ENCODE peak calls at places on chromosomes 7 and 10, in seven cellular contexts. C is A549, F is tibial nerve, K is NB4, H is ascending aorta, B is dorsolateral prefrontal cortex, T is fibroblast of villous mesenchyme. N is an unnamed sample.

GRCh38 chr7:1458676-1459511 is at the start of gene MICALL2:
- DNase-seq in C (peak), F (peak), K (peak), H (peak), B (peak), T (peak), N (no peak)

GRCh38 chr7:35596061-35596460 is 98.9 kb downstream of the HERPUD2 start:
- DNase-seq in C (no peak), F (no peak), K (peak), H (no peak), B (no peak), T (peak), N (no peak)

GRCh38 chr7:116446179-116446855 is 53.2 kb upstream of the CAV2 start:
- DNase-seq in C (no peak), F (no peak), K (no peak), H (no peak), B (no peak), T (peak), N (no peak)

GRCh38 chr7:5462216-5462615 is 38.6 kb upstream of the TNRC18 start:
- DNase-seq in C (no peak), F (no peak), K (no peak), H (no peak), B (no peak), T (no peak), N (no peak)

GRCh38 chr10:102434251-102434913 is 2.0 kb upstream of the CUEDC2 start:
- DNase-seq in C (no peak), F (no peak), K (peak), H (no peak), B (no peak), T (peak), N (no peak)

GRCh38 chr7:44182827-44183226 is 6.4 kb downstream of the GCK start:
- DNase-seq in C (peak), F (no peak), K (no peak), H (no peak), B (no peak), T (no peak), N (no peak)

GRCh38 chr7:151062111-151062398 is 2.7 kb downstream of the SLC4A2 start:
- DNase-seq in C (no peak), F (no peak), K (no peak), H (no peak), B (no peak), T (no peak), N (no peak)

GRCh38 chr10:33238643-33239042 is 95.8 kb downstream of the NRP1 start:
- DNase-seq in C (peak), F (no peak), K (no peak), H (no peak), B (no peak), T (peak), N (no peak)

GRCh38 chr7:39921505-39922250 is 28.4 kb upstream of the CDK13 start:
- DNase-seq in C (no peak), F (no peak), K (no peak), H (no peak), B (no peak), T (no peak), N (no peak)

GRCh38 chr7:73830872-73831655 is at the start of gene CLDN4:
- DNase-seq in C (no peak), F (no peak), K (no peak), H (no peak), B (no peak), T (no peak), N (no peak)

GRCh38 chr7:97130417-97131139 is 13.1 kb downstream of the SDHAF3 start:
- DNase-seq in C (no peak), F (no peak), K (no peak), H (no peak), B (no peak), T (no peak), N (no peak)

GRCh38 chr10:60704480-60704879 is 73.8 kb upstream of the CDK1 start:
- DNase-seq in C (peak), F (no peak), K (no peak), H (no peak), B (no peak), T (peak), N (no peak)

GRCh38 chr7:157584420-157584819 is 247.6 kb downstream of the DNAJB6 start:
- DNase-seq in C (no peak), F (no peak), K (no peak), H (no peak), B (no peak), T (no peak), N (no peak)
- H3K4me3 ChIP-seq in C (no peak), F (no peak), K (no peak), H (no peak), B (no peak), T (no peak), N (no peak)

GRCh38 chr7:41956276-41956675 is 253.4 kb upstream of the INHBA start:
- DNase-seq in C (no peak), F (no peak), K (no peak), H (no peak), B (no peak), T (peak), N (no peak)

GRCh38 chr7:41956712-41957111 is 253.8 kb upstream of the INHBA start:
- DNase-seq in C (no peak), F (no peak), K (no peak), H (no peak), B (no peak), T (no peak), N (no peak)

GRCh38 chr7:41955475-41956243 is 252.8 kb upstream of the INHBA start:
- DNase-seq in C (peak), F (peak), K (peak), H (peak), B (peak), T (peak), N (peak)
- H3K4me3 ChIP-seq in C (no peak), F (no peak), K (no peak), H (peak), B (no peak), T (peak), N (no peak)

DNA sequence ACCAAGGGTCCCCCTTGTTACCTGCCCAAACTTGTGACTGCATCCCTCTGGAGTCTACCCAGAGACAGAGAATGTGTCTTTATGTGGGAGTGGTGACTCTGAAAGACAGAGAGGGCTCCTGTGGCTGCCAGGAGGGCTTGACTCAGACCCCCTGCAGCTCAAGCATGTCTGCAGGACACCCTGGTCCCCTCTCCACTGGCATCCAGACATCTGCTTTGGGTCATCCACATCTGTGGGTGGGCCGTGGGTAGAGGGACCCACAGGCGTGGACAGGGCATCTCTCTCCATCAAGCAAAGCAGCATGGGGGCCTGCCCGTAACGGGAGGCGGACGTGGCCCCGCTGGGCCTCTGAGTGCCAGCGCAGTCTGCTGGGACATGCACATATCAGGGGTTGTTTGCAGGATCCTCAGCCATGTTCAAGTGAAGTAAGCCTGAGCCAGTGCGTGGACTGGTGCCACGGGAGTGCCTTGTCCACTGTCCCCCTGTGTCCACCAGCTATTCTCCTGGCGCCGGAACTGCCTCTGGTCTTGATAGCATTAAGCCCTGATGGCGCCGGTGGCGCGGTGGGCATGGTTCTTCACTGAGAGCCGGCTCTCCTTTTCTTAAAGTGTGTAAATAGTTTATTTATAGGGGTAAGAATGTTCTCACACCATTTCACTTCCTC is 19.4 kb upstream of the SH2D4B start:
- DNase-seq in C (no peak), F (no peak), K (no peak), H (no peak), B (no peak), T (no peak), N (no peak)
- H3K4me3 ChIP-seq in C (no peak), F (no peak), K (no peak), H (no peak), B (no peak), T (no peak), N (no peak)

GRCh38 chr10:1422275-1422674 is 315.1 kb downstream of the ADARB2 start:
- DNase-seq in C (no peak), F (no peak), K (no peak), H (peak), B (no peak), T (no peak), N (no peak)

GRCh38 chr10:1419796-1420429 is 317.4 kb downstream of the ADARB2 start:
- DNase-seq in C (no peak), F (no peak), K (no peak), H (no peak), B (no peak), T (no peak), N (no peak)

GRCh38 chr10:1418031-1418550 is 319.2 kb downstream of the ADARB2 start:
- DNase-seq in C (no peak), F (no peak), K (no peak), H (peak), B (no peak), T (no peak), N (no peak)

GRCh38 chr10:1423676-1424253 is 313.6 kb downstream of the ADARB2 start:
- DNase-seq in C (no peak), F (no peak), K (no peak), H (peak), B (no peak), T (no peak), N (no peak)

GRCh38 chr10:1420663-1421362 is 316.5 kb downstream of the ADARB2 start:
- DNase-seq in C (peak), F (peak), K (peak), H (peak), B (peak), T (no peak), N (no peak)
- H3K4me3 ChIP-seq in C (no peak), F (no peak), K (no peak), H (no peak), B (peak), T (no peak), N (peak)

DNA sequence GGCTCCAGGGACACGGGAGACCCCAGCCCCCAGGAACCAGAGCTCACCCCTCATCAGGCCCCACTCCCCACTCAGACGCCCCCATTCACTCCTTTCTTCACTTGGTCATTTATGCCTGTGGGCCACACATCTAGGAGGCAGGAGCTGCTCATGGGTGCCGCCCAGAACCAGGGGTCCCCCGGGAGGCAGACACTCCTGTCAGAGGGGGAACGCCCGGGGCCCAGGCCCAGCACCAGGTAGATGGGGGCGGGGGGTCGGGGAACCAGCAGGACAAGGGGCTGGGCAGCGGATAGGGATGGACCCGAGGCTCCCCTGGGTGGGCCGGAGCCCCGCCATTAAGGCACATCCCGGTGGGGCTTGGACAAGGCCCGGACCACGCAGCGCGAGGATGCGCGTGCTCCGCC is 11.8 kb downstream of the CALY start:
- DNase-seq in C (no peak), F (no peak), K (no peak), H (no peak), B (no peak), T (no peak), N (no peak)
- H3K4me3 ChIP-seq in C (peak), F (no peak), K (no peak), H (peak), B (peak), T (peak), N (peak)